ENCODE peak calls at places on chromosomes 3 and 15, in five cellular contexts. D is AG04449, H is kidney, Q is heart left ventricle, L is fibroblast of pulmonary artery. Z is an unnamed sample.

GRCh38 chr3:133989931-133990702 is 39.6 kb downstream of the SLCO2A1 start:
- DNase-seq in L (no peak), H (no peak), D (no peak), Q (no peak), Z (no peak)

GRCh38 chr3:112467584-112467983 is 31.7 kb downstream of the BTLA start:
- DNase-seq in L (no peak), Q (no peak), H (no peak), D (no peak), Z (no peak)

GRCh38 chr3:57017481-57017880 is 43.0 kb upstream of the SPATA12 start:
- DNase-seq in D (no peak), H (no peak), Q (no peak), L (peak), Z (no peak)

GRCh38 chr3:57227930-57228733 is 603 bp downstream of the APPL1 start:
- DNase-seq in H (peak), D (no peak), L (peak), Q (peak), Z (no peak)

GRCh38 chr15:31435891-31436628 is 109.4 kb downstream of the KLF13 start:
- DNase-seq in Q (peak), H (no peak), D (no peak), L (no peak), Z (no peak)

GRCh38 chr15:74988007-74988800 is 7.2 kb upstream of the SCAMP5 start:
- DNase-seq in L (peak), D (no peak), Q (no peak), H (no peak), Z (no peak)

GRCh38 chr3:98906230-98906629 is 4.7 kb upstream of the DCBLD2 start:
- DNase-seq in H (no peak), Q (no peak), D (peak), L (peak), Z (peak)

GRCh38 chr3:159733194-159733860 is 255.3 kb upstream of the IL12A start:
- DNase-seq in H (no peak), D (peak), L (peak), Q (no peak), Z (peak)

GRCh38 chr3:194688207-194688711 is 2.6 kb downstream of the FAM43A start:
- DNase-seq in Q (peak), L (peak), H (peak), D (no peak), Z (no peak)

GRCh38 chr3:170052398-170052797 is 14.6 kb downstream of the GPR160 start:
- DNase-seq in H (no peak), L (no peak), Q (no peak), D (no peak), Z (no peak)

GRCh38 chr15:74906193-74906449 is 530 bp downstream of the FAM219B start:
- DNase-seq in Q (no peak), H (no peak), L (peak), D (no peak), Z (no peak)

GRCh38 chr3:123667784-123668183 is 82.9 kb upstream of the HACD2 start:
- DNase-seq in L (peak), Q (no peak), H (no peak), D (no peak), Z (no peak)

GRCh38 chr15:50123861-50124556 is 5.0 kb upstream of the ATP8B4 start:
- DNase-seq in L (no peak), H (no peak), D (no peak), Q (no peak), Z (no peak)

GRCh38 chr15:77915261-77915960 is 162.1 kb downstream of the TBC1D2B start:
- DNase-seq in D (no peak), Q (peak), H (no peak), L (no peak), Z (no peak)

GRCh38 chr15:95328559-95328958 is 1001.9 kb upstream of the NR2F2 start:
- DNase-seq in H (no peak), L (no peak), Q (no peak), D (no peak), Z (no peak)

GRCh38 chr3:113441051-113441770 is at the start of gene CFAP44:
- DNase-seq in Q (peak), D (no peak), H (peak), L (peak), Z (peak)

GRCh38 chr15:59791646-59792208 is 102.6 kb upstream of the BNIP2 start:
- DNase-seq in D (no peak), Q (no peak), L (no peak), H (no peak), Z (no peak)

GRCh38 chr15:37007301-37007700 is 93.0 kb downstream of the MEIS2 start:
- DNase-seq in L (no peak), Q (no peak), H (no peak), D (no peak), Z (no peak)

GRCh38 chr15:70835826-70836225 is 18.1 kb downstream of the LARP6 start:
- DNase-seq in H (no peak), D (no peak), L (no peak), Q (no peak), Z (no peak)

GRCh38 chr3:147619925-147620580 is 210.9 kb downstream of the ZIC1 start:
- DNase-seq in H (no peak), Q (no peak), D (no peak), L (no peak), Z (no peak)

GRCh38 chr15:63189955-63190691 is 717 bp downstream of the RAB8B start:
- DNase-seq in Q (no peak), D (no peak), H (no peak), L (no peak), Z (no peak)

GRCh38 chr3:111649180-111649579 is 54.0 kb upstream of the ZBED2 start:
- DNase-seq in H (no peak), D (no peak), Q (no peak), L (peak), Z (no peak)

GRCh38 chr15:48565560-48566482 is 79.7 kb downstream of the FBN1 start:
- DNase-seq in D (no peak), Q (no peak), L (peak), H (no peak), Z (peak)

GRCh38 chr15:25768271-25768670 is 94.9 kb downstream of the ATP10A start:
- DNase-seq in L (no peak), H (no peak), D (no peak), Q (no peak), Z (no peak)

GRCh38 chr15:59595434-59595915 is 16.1 kb upstream of the GCNT3 start:
- DNase-seq in L (no peak), H (no peak), Q (no peak), D (no peak), Z (no peak)

GRCh38 chr3:69749461-69749860 is 10.2 kb downstream of the MITF start:
- DNase-seq in L (no peak), Q (no peak), H (no peak), D (no peak), Z (no peak)

GRCh38 chr3:175546115-175546514 is 687.0 kb downstream of the NAALADL2 start:
- DNase-seq in H (no peak), Q (no peak), L (no peak), D (no peak), Z (no peak)

GRCh38 chr3:15556512-15556911 is 35.0 kb upstream of the COLQ start:
- DNase-seq in D (no peak), H (no peak), Q (no peak), L (no peak), Z (no peak)

GRCh38 chr3:107598926-107599754 is 76.4 kb downstream of the BBX start:
- DNase-seq in L (peak), D (no peak), Q (peak), H (peak), Z (no peak)

GRCh38 chr15:31274496-31275330 is 51.9 kb upstream of the KLF13 start:
- DNase-seq in Q (peak), D (no peak), L (peak), H (peak), Z (no peak)

GRCh38 chr3:66499881-66500574 is 794 bp downstream of the LRIG1 start:
- DNase-seq in H (peak), L (peak), Q (peak), D (no peak), Z (no peak)

GRCh38 chr3:55629432-55629831 is 142.3 kb upstream of the WNT5A start:
- DNase-seq in Q (peak), L (peak), D (no peak), H (no peak), Z (no peak)

GRCh38 chr3:38473229-38473628 is 19.5 kb downstream of the ACVR2B start:
- DNase-seq in H (no peak), D (no peak), L (no peak), Q (no peak), Z (no peak)

GRCh38 chr15:85717212-85717611 is 77.5 kb downstream of the KLHL25 start:
- DNase-seq in D (no peak), Q (no peak), L (no peak), H (no peak), Z (no peak)

GRCh38 chr3:134155456-134155855 is 95.2 kb downstream of the RYK start:
- DNase-seq in D (no peak), Q (no peak), H (no peak), L (no peak), Z (no peak)

GRCh38 chr3:134816623-134817022 is 21.6 kb downstream of the EPHB1 start:
- DNase-seq in D (no peak), H (no peak), Q (no peak), L (no peak), Z (no peak)

GRCh38 chr3:109050591-109051167 is 67.3 kb downstream of the MORC1 start:
- DNase-seq in Q (no peak), H (no peak), D (no peak), L (peak), Z (no peak)

GRCh38 chr15:75156306-75157215 is 45.1 kb upstream of the C15orf39 start:
- DNase-seq in L (no peak), H (peak), D (no peak), Q (no peak), Z (no peak)

GRCh38 chr3:186953011-186953487 is 22.7 kb downstream of the ST6GAL1 start:
- DNase-seq in D (no peak), Q (no peak), H (no peak), L (peak), Z (no peak)

GRCh38 chr3:102304550-102304949 is 130.3 kb upstream of the ZPLD1 start:
- DNase-seq in H (no peak), L (no peak), Q (no peak), D (no peak), Z (no peak)

GRCh38 chr3:102302020-102302419 is 132.8 kb upstream of the ZPLD1 start:
- DNase-seq in D (no peak), H (no peak), Q (no peak), L (no peak), Z (no peak)

DNA sequence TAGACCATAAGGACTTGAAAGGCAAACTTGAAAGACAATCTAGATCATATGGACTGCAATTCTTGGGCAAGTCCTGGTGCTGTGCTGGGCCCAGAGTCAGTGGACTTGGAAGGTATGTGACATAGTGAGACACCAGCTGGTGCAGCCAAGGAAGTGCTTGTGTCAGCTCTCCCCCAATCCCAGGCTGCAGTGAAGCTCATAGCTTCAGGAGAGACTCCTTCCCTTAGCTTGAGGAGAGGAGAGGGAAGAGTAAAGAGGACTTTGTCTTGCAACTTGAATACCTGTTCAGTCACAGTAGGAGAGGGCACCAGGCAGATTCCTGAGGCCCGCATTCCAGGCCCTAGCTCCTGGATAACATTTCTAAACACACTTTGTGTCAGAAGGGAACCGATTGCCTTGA is 127.4 kb upstream of the ZPLD1 start:
- DNase-seq in H (no peak), L (no peak), Q (no peak), D (no peak), Z (no peak)
- TF ChIP-seq CTCF in H (no peak), L (no peak), Q (no peak), D (no peak), Z (no peak)

GRCh38 chr15:81265944-81266775 is 57.8 kb downstream of the STARD5 start:
- DNase-seq in H (peak), L (peak), D (no peak), Q (peak), Z (no peak)
- H3K4me3 ChIP-seq in H (peak), L (no peak), D (peak), Q (no peak), Z (no peak)

DNA sequence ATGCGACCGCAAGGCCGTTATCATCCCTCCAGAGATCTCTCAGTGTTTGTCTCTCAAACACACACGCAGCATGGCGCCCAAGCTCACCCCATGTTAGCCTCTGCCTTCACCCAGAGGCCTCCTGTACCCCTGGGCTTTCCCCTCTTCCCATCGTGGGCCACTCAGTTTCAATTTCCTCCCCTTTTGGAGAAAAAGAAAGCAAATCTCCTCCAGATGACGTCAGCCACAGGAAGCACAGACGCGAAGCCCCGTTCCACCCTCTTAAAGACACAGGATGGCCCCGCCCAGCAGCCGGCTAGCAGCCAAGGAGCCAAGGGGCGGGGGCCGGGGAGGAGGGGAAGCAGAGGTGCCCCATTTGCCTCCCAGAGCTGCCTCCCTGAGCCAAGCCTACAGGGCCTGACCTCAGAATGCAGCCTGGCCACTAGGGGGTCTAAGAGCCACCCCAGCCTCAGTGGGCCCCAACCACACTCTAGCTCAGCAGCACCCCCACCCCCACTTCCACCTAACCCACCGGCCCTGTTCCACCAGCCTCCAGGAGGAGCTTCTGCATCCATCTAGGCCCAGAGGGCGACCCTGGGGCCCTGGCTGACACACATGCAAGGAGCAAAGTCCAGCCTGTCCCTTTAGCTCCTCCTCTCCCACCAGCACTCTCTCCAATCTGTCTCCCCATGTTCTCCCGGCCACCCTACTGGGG is 26.5 kb downstream of the ATRIP start:
- DNase-seq in D (peak), Q (peak), L (peak), H (peak), Z (peak)
- TF ChIP-seq CTCF in D (peak), Q (peak), L (peak), H (peak), Z (peak)

DNA sequence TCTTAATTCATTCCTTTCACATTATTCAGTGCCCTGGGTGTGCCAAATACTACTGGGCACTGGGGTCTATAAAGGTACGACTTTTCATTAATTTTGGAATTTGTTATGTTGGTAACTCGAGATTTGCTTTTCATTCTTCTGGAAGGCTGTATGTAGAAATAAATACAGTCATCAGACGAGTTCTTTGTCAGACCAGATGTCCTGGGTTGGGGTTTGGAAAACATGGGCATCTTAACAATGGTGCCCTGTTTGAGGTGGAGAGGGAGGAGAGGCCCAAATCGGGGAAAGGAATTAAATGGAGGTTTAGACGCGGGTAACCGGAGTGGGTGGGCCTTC is 662 bp upstream of the GLCE start:
- DNase-seq in H (no peak), D (no peak), Q (no peak), L (no peak), Z (no peak)
- H3K4me3 ChIP-seq in H (peak), D (peak), Q (peak), L (peak), Z (peak)

DNA sequence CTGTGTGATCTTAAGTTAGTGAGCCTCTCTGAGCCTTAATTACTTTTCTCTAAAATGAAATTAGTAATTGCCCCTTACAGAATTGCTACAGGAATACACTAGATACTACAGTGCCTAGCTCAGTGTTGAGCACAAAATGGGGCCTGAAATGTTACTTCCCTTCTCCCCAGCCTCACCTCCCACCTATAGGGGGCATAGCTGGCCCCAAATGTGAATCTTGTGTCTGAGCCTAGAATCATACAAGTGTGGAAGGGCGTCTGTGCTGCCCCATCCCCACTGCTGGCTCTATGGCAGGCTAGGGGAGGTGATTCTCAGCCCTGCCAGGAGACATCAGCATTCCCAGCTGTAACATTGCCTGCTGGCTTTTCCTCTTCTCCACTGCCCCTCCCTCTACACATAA is 42.7 kb downstream of the IFT122 start:
- DNase-seq in H (no peak), D (no peak), L (no peak), Q (no peak), Z (no peak)
- TF ChIP-seq CTCF in H (no peak), D (no peak), L (peak), Q (no peak), Z (no peak)

DNA sequence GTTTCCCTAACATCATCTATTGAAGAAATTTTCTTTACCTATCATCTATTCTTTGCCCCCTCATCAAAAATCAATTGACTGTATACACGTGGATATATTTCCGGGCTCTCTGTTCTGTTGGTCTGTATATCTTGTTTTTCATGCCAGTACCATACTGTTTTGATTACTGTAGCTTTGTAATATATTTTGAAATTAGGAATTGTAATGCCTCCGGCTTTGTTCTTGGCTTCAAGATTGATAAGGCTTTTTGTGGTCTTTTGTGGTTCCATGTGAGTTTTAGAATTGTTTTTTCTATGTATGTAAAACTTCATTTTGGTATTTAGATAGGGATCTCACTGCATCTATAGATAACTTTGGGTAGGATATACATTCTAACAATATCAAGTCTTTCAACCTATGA is 454.4 kb downstream of the LPP start:
- DNase-seq in Q (no peak), H (no peak), L (no peak), D (no peak), Z (no peak)
- H3K4me3 ChIP-seq in Q (no peak), H (no peak), L (no peak), D (no peak), Z (no peak)